ENCODE peak calls at places on chromosomes 16 and 17, in five cellular contexts. E is sciatic nerve; Z is activated CD4-positive, alpha-beta T cell treated with anti-CD3 and anti-CD28 coated beads, Interleukin-2, amount 50 U/mL, for 1 hour; N is RWPE1; V is CD8-positive, alpha-beta memory T cell. W is an unnamed sample.

GRCh38 chr16:55640714-55641327 is 15.0 kb upstream of the SLC6A2 start:
- DNase-seq in Z (no peak), V (no peak), E (no peak), N (no peak), W (no peak)

GRCh38 chr17:17223736-17224135 is 13.2 kb downstream of the FLCN start:
- DNase-seq in Z (no peak), N (no peak), E (no peak), V (no peak), W (peak)

GRCh38 chr17:55421179-55421934 is at the start of gene MMD:
- DNase-seq in Z (peak), E (no peak), N (peak), V (no peak), W (peak)

GRCh38 chr16:2284797-2285576 is 17.1 kb upstream of the RNPS1 start:
- DNase-seq in N (no peak), Z (no peak), E (no peak), V (no peak), W (peak)

GRCh38 chr17:30334421-30334820 is 564 bp upstream of the TMIGD1 start:
- DNase-seq in V (no peak), N (no peak), Z (no peak), E (no peak), W (no peak)

GRCh38 chr17:79808763-79809529 is 12.1 kb upstream of the CBX8 start:
- DNase-seq in N (peak), E (no peak), Z (no peak), V (no peak), W (no peak)

GRCh38 chr16:83705856-83706255 is 101.9 kb upstream of the HSBP1 start:
- DNase-seq in Z (no peak), E (no peak), N (no peak), V (no peak), W (no peak)

GRCh38 chr17:47176438-47176837 is 12.7 kb downstream of the CDC27 start:
- DNase-seq in V (no peak), Z (no peak), E (no peak), N (no peak), W (no peak)

GRCh38 chr16:75271441-75272096 is 20.1 kb upstream of the BCAR1 start:
- DNase-seq in E (no peak), V (no peak), N (no peak), Z (no peak), W (no peak)

GRCh38 chr16:86016201-86016965 is 117.4 kb downstream of the IRF8 start:
- DNase-seq in N (peak), Z (peak), E (peak), V (peak), W (no peak)

GRCh38 chr16:27286446-27286845 is 17.9 kb upstream of the NSMCE1 start:
- DNase-seq in V (no peak), Z (no peak), E (no peak), N (peak), W (no peak)

GRCh38 chr17:77433385-77434135 is 292.8 kb downstream of the SEC14L1 start:
- DNase-seq in N (no peak), E (peak), Z (no peak), V (no peak), W (no peak)

GRCh38 chr16:84940670-84941551 is 70.4 kb downstream of the ZDHHC7 start:
- DNase-seq in N (no peak), E (peak), Z (no peak), V (no peak), W (no peak)

GRCh38 chr16:65377131-65377649 is 255.3 kb upstream of the CDH11 start:
- DNase-seq in Z (no peak), E (no peak), N (no peak), V (no peak), W (no peak)

GRCh38 chr17:4236456-4236855 is 27.3 kb downstream of the ANKFY1 start:
- DNase-seq in N (no peak), Z (no peak), E (no peak), V (no peak), W (no peak)

GRCh38 chr17:34503804-34504203 is 75.6 kb upstream of the TMEM132E start:
- DNase-seq in E (no peak), Z (no peak), V (no peak), N (no peak), W (no peak)

GRCh38 chr16:12320298-12320706 is 343.8 kb downstream of the SNX29 start:
- DNase-seq in E (no peak), Z (no peak), N (no peak), V (no peak), W (no peak)

GRCh38 chr16:72189865-72190371 is 18.0 kb upstream of the PMFBP1 start:
- DNase-seq in V (no peak), N (peak), Z (no peak), E (no peak), W (no peak)